ENCODE peak calls at places on chromosomes 4 and X, in five cellular contexts. Y is WERI-Rb-1, B is left ventricle myocardium inferior, C is HepG2, D is fibroblast of villous mesenchyme. H is an unnamed sample.
A peak's percentile ranks its signal among the peaks of the same experiment; 100 is the strongest.

GRCh38 chr4:174537634-174538033 is 15.3 kb upstream of the HPGD start:
- DNase-seq in Y (no peak), B (no peak), C (no peak), D (no peak), H (no peak)

GRCh38 chr4:47642985-47643745 is 158.1 kb downstream of the ATP10D start:
- DNase-seq in Y (peak; percentile 61), B (no peak), C (no peak), D (peak; percentile 30), H (peak; percentile 16)

GRCh38 chrX:54695816-54696487 is 102.1 kb downstream of the ITIH6 start:
- DNase-seq in Y (no peak), B (no peak), C (no peak), D (no peak), H (no peak)

GRCh38 chr4:150235795-150236385 is 157.6 kb downstream of the DCLK2 start:
- DNase-seq in Y (no peak), B (no peak), C (no peak), D (peak; percentile 55), H (no peak)

GRCh38 chr4:140743194-140743931 is 12.8 kb downstream of the TBC1D9 start:
- DNase-seq in Y (no peak), B (no peak), C (peak; percentile 51), D (peak; percentile 26), H (peak; percentile 40)

GRCh38 chr4:31086771-31087330 is 366.7 kb downstream of the PCDH7 start:
- DNase-seq in Y (no peak), B (no peak), C (no peak), D (no peak), H (no peak)

GRCh38 chrX:129359269-129359668 is 164.0 kb downstream of the SMARCA1 start:
- DNase-seq in Y (peak; percentile 23), B (no peak), C (peak; percentile 5), D (no peak), H (no peak)

GRCh38 chr4:26235500-26235899 is 85.3 kb upstream of the RBPJ start:
- DNase-seq in Y (peak; percentile 58), B (peak; percentile 33), C (no peak), D (peak; percentile 62), H (no peak)

GRCh38 chr4:168398589-168398988 is 80.0 kb upstream of the DDX60 start:
- DNase-seq in Y (no peak), B (no peak), C (no peak), D (no peak), H (no peak)

GRCh38 chr4:153471691-153472080 is 5.5 kb downstream of the TMEM131L start:
- DNase-seq in Y (no peak), B (no peak), C (no peak), D (no peak), H (no peak)

GRCh38 chr4:118076958-118077766 is 42.9 kb downstream of the NDST3 start:
- DNase-seq in Y (peak; percentile 71), B (no peak), C (peak; percentile 31), D (peak; percentile 26), H (no peak)

DNA sequence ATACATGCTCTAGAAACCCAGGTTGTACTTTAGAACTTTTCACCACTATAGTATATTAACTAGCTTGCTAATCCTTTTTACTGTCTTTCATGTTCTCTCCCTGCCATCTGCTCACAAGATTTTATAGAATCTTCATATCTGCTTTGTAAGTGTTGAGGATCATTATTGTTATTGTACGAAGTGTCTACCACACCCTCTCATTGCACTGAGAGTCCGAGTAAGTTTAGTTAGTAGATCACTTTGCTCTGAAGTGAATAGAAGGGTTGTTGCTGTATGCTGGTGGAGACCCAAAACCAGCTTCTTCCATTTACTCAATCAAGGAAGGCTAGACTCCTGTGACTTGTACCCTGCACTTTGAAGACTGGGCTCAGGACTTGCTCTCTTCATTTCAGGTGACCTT is 17.1 kb downstream of the GAB1 start:
- DNase-seq in Y (no peak), B (no peak), C (no peak), D (no peak), H (no peak)
- TF ChIP-seq CTCF in Y (no peak), B (no peak), C (no peak), D (no peak), H (no peak)

GRCh38 chr4:37245391-37245954 is 930 bp downstream of the NWD2 start:
- DNase-seq in Y (no peak), B (no peak), C (no peak), D (no peak), H (no peak)

GRCh38 chr4:37241646-37242045 is 2.9 kb upstream of the NWD2 start:
- DNase-seq in Y (no peak), B (no peak), C (no peak), D (no peak), H (no peak)

GRCh38 chr4:37244583-37245390 is at the start of gene NWD2:
- DNase-seq in Y (no peak), B (no peak), C (no peak), D (no peak), H (no peak)

GRCh38 chr4:37243061-37243460 is 1.5 kb upstream of the NWD2 start:
- DNase-seq in Y (no peak), B (no peak), C (no peak), D (no peak), H (no peak)

DNA sequence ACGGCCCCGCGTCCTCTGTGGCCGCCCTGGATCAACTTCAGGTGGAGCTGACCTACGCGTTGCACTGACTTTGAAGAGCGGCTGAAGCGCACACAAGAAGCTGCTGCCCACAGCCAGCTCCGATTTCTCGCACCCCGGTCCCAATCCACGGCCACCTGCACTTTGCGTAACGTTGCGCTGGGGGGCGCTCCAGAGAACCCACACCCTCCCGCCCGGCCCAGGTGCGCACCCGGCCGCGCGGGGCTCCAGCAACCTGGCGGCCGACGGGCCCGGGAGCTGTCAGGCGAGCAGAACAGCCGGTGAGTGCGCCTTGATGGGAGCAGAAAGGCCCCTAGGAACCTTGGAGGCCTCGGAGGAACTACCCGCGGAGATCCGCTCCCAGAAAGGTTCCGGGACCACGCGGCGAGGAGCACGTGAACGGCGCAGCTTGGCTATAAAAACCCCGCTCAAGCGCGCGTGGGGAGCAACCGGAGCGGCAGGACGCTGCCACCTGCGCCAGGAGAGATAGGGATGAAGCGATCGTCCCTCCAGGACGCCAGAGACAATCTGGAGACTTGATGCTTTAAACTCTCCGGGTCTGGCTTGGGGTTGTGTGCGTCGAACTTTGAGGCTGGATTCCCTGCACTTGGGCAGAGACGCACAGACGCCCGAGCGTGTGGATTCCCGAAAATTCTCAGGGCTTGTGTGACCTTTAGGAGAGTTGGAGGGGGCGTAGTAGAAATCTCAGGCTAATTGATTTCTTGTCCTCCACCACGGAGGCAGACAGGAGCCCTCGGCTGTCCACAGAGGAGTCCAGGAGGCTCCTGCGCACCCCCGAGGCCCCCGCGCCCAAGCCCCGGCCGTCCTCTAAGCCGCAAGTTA is 591 bp upstream of the NWD2 start:
- DNase-seq in Y (no peak), B (no peak), C (peak; percentile 0), D (no peak), H (no peak)
- H3K4me3 ChIP-seq in Y (no peak overlapping the region), B (peak overlapping the region; percentile 35), C (no peak overlapping the region), D (no peak overlapping the region), H (no peak overlapping the region)

DNA sequence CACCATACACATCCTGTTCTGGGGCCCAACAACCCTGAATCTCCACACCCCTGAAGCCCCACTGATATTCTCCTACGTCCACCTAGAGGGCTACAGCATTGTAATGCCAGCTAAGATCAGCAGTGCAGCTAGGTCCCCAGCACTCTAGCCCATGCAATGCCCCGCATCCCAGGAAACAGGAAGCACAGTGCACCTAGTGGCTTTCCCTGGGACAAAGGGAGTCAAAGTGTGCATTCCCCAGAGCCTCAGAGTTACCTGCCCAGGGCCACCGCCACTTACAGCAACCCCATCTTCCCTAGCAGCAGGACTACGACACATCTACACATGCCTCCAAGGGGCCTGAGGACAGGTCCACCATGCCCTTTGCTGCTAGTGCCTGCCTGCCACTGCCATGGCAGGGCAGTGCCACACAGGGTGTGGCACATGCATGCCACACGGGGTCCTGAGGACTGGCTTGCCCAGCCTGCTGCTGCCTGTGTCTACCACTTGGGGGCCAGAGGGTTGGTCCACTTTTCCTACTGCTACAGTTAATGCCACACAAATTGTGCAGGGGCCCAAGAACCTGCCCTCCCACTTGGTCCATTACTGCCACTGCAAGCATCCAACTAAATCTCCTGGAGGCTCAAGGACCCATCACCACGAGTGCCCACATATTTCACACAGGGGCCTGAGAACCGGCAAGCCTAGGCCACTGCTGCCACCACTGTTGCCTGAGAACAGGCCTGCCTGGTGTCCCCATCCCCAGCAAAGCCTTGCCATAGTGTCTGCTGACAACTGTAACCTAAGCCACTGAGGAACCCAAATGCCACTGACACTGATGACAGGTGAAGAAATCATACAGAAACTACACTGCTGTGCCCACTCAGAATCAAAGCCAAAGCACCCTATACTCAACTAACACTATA is 23.7 kb downstream of the TLR6 start:
- DNase-seq in Y (no peak), B (no peak), C (no peak), D (no peak), H (no peak)
- TF ChIP-seq CTCF in Y (peak; percentile 62), B (no peak), C (peak; percentile 47), D (peak; percentile 28), H (peak; percentile 28)

GRCh38 chr4:169619958-169620845 is at the start of gene CLCN3:
- DNase-seq in Y (peak; percentile 100), B (peak; percentile 98), C (peak; percentile 94), D (peak; percentile 96), H (peak; percentile 76)

GRCh38 chr4:169617306-169617705 is 3.1 kb upstream of the CLCN3 start:
- DNase-seq in Y (no peak), B (no peak), C (no peak), D (no peak), H (no peak)

GRCh38 chr4:169619518-169619957 is 840 bp upstream of the CLCN3 start:
- DNase-seq in Y (peak; percentile 71), B (no peak), C (peak; percentile 64), D (peak; percentile 55), H (no peak)

GRCh38 chr4:169618286-169618685 is 2.1 kb upstream of the CLCN3 start:
- DNase-seq in Y (no peak), B (no peak), C (no peak), D (peak; percentile 42), H (no peak)

GRCh38 chr4:169618986-169619385 is 1.4 kb upstream of the CLCN3 start:
- DNase-seq in Y (no peak), B (no peak), C (no peak), D (no peak), H (no peak)
- H3K4me3 ChIP-seq in Y (no peak overlapping the region), B (peak overlapping the region; percentile 76), C (peak overlapping the region; percentile 84), D (no peak overlapping the region), H (peak overlapping the region; percentile 65)

GRCh38 chr4:58063761-58064160 is 953.6 kb upstream of the IGFBP7 start:
- DNase-seq in Y (no peak), B (no peak), C (no peak), D (no peak), H (no peak)

GRCh38 chr4:58064618-58065017 is 954.4 kb upstream of the IGFBP7 start:
- DNase-seq in Y (no peak), B (no peak), C (no peak), D (no peak), H (no peak)

GRCh38 chr4:58061967-58062366 is 951.8 kb upstream of the IGFBP7 start:
- DNase-seq in Y (no peak), B (no peak), C (no peak), D (no peak), H (peak; percentile 22)
- TF ChIP-seq CTCF in Y (peak; percentile 16), B (peak; percentile 28), C (no peak), D (no peak), H (peak; percentile 68)

GRCh38 chr4:89835413-89835812 is 1.5 kb downstream of the SNCA start:
- DNase-seq in Y (no peak), B (no peak), C (no peak), D (no peak), H (no peak)
- H3K4me3 ChIP-seq in Y (no peak overlapping the region), B (peak overlapping the region; percentile 76), C (no peak overlapping the region), D (no peak overlapping the region), H (no peak overlapping the region)

DNA sequence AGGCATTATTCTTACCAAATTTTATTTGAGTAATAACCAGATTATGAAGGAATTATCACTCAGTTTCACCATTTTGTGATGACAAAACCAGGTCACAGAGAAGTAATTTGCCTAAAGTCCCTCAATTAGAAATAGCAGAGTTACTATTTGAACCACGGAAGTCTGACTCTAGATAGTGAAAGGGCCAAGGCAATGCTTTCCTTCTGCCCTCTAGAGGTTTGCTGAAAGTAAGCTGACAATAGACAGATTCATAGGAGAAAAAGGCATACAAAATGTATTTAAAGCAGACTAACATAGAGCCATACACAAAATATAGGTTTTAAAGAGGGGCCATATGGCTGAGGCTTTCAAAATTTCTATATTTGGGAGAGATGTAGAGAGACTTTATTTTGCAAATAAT is 43.1 kb downstream of the CXXC4 start:
- DNase-seq in Y (peak; percentile 18), B (no peak), C (no peak), D (no peak), H (peak; percentile 13)
- TF ChIP-seq CTCF in Y (peak; percentile 58), B (peak; percentile 59), C (peak; percentile 5), D (peak; percentile 17), H (peak; percentile 78)